ENCODE peak calls at places on chromosome 1, in eight cellular contexts. One of them, this sample, is unnamed. For H3K27me3, the result is how much of the 10 kb centered on the place peaks cover.

GRCh38 chr1:107480548-107480947 is 339.7 kb downstream of the NTNG1 start:
- DNase-seq in tibial artery: no peak
- DNase-seq in spleen: peak
- DNase-seq in thoracic aorta: no peak
- DNase-seq in lower lobe of right lung: no peak
- DNase-seq in AG04450: no peak
- DNase-seq in Panc1: no peak
- DNase-seq in CD4-positive, alpha-beta T cell: no peak
- DNase-seq in this sample: no peak

GRCh38 chr1:5847013-5847654 is 145.1 kb downstream of the NPHP4 start:
- DNase-seq in tibial artery: no peak
- DNase-seq in spleen: no peak
- DNase-seq in thoracic aorta: no peak
- DNase-seq in lower lobe of right lung: no peak
- DNase-seq in AG04450: no peak
- DNase-seq in Panc1: no peak
- DNase-seq in CD4-positive, alpha-beta T cell: no peak
- DNase-seq in this sample: peak

GRCh38 chr1:181094813-181095212 is 6.3 kb downstream of the IER5 start:
- DNase-seq in tibial artery: no peak
- DNase-seq in spleen: no peak
- DNase-seq in thoracic aorta: no peak
- DNase-seq in lower lobe of right lung: no peak
- DNase-seq in AG04450: peak
- DNase-seq in Panc1: no peak
- DNase-seq in CD4-positive, alpha-beta T cell: no peak
- DNase-seq in this sample: no peak

GRCh38 chr1:27566462-27567182 is 37.3 kb downstream of the AHDC1 start:
- DNase-seq in tibial artery: no peak
- DNase-seq in spleen: no peak
- DNase-seq in thoracic aorta: no peak
- DNase-seq in lower lobe of right lung: no peak
- DNase-seq in AG04450: no peak
- DNase-seq in Panc1: no peak
- DNase-seq in CD4-positive, alpha-beta T cell: no peak
- DNase-seq in this sample: no peak

GRCh38 chr1:76901158-76901767 is 34.0 kb downstream of the ST6GALNAC5 start:
- DNase-seq in tibial artery: no peak
- DNase-seq in spleen: no peak
- DNase-seq in thoracic aorta: no peak
- DNase-seq in lower lobe of right lung: no peak
- DNase-seq in AG04450: peak
- DNase-seq in Panc1: peak
- DNase-seq in CD4-positive, alpha-beta T cell: no peak
- DNase-seq in this sample: peak

GRCh38 chr1:201528631-201529260 is 10.2 kb upstream of the NAV1 start:
- DNase-seq in tibial artery: no peak
- DNase-seq in spleen: no peak
- DNase-seq in thoracic aorta: no peak
- DNase-seq in lower lobe of right lung: no peak
- DNase-seq in AG04450: no peak
- DNase-seq in Panc1: no peak
- DNase-seq in CD4-positive, alpha-beta T cell: no peak
- DNase-seq in this sample: no peak

GRCh38 chr1:43912607-43913006 is 21.0 kb upstream of the ARTN start:
- DNase-seq in tibial artery: no peak
- DNase-seq in spleen: no peak
- DNase-seq in thoracic aorta: no peak
- DNase-seq in lower lobe of right lung: no peak
- DNase-seq in AG04450: peak
- DNase-seq in Panc1: no peak
- DNase-seq in CD4-positive, alpha-beta T cell: no peak
- DNase-seq in this sample: peak

GRCh38 chr1:3275471-3276340 is 178.8 kb upstream of the ARHGEF16 start:
- DNase-seq in tibial artery: peak
- DNase-seq in spleen: no peak
- DNase-seq in thoracic aorta: peak
- DNase-seq in lower lobe of right lung: no peak
- DNase-seq in AG04450: no peak
- DNase-seq in Panc1: no peak
- DNase-seq in CD4-positive, alpha-beta T cell: no peak
- DNase-seq in this sample: no peak

GRCh38 chr1:46302091-46303037 is 1.1 kb downstream of the LRRC41 start:
- DNase-seq in tibial artery: peak
- DNase-seq in spleen: peak
- DNase-seq in thoracic aorta: no peak
- DNase-seq in lower lobe of right lung: peak
- DNase-seq in AG04450: no peak
- DNase-seq in Panc1: no peak
- DNase-seq in CD4-positive, alpha-beta T cell: peak
- DNase-seq in this sample: peak

GRCh38 chr1:25989860-25990650 is 7.8 kb downstream of the PAFAH2 start:
- DNase-seq in tibial artery: peak
- DNase-seq in spleen: no peak
- DNase-seq in thoracic aorta: no peak
- DNase-seq in lower lobe of right lung: no peak
- DNase-seq in AG04450: no peak
- DNase-seq in Panc1: no peak
- DNase-seq in CD4-positive, alpha-beta T cell: no peak
- DNase-seq in this sample: no peak

GRCh38 chr1:11736746-11737639 is 1.1 kb downstream of the AGTRAP start:
- DNase-seq in tibial artery: peak
- DNase-seq in spleen: peak
- DNase-seq in thoracic aorta: peak
- DNase-seq in lower lobe of right lung: peak
- DNase-seq in AG04450: no peak
- DNase-seq in Panc1: no peak
- DNase-seq in CD4-positive, alpha-beta T cell: peak
- DNase-seq in this sample: peak

GRCh38 chr1:155080250-155081228 is 1.9 kb downstream of the EFNA3 start:
- DNase-seq in tibial artery: no peak
- DNase-seq in spleen: peak
- DNase-seq in thoracic aorta: no peak
- DNase-seq in lower lobe of right lung: no peak
- DNase-seq in AG04450: no peak
- DNase-seq in Panc1: no peak
- DNase-seq in CD4-positive, alpha-beta T cell: peak
- DNase-seq in this sample: peak

GRCh38 chr1:11654571-11655262 is at the start of gene FBXO44:
- DNase-seq in tibial artery: no peak
- DNase-seq in spleen: peak
- DNase-seq in thoracic aorta: no peak
- DNase-seq in lower lobe of right lung: peak
- DNase-seq in AG04450: no peak
- DNase-seq in Panc1: no peak
- DNase-seq in CD4-positive, alpha-beta T cell: peak
- DNase-seq in this sample: peak

GRCh38 chr1:6509603-6510291 is 18.3 kb upstream of the PLEKHG5 start:
- DNase-seq in tibial artery: no peak
- DNase-seq in spleen: no peak
- DNase-seq in thoracic aorta: no peak
- DNase-seq in lower lobe of right lung: peak
- DNase-seq in AG04450: no peak
- DNase-seq in Panc1: no peak
- DNase-seq in CD4-positive, alpha-beta T cell: no peak
- DNase-seq in this sample: no peak

GRCh38 chr1:61253059-61253735 is 170.8 kb downstream of the NFIA start:
- DNase-seq in tibial artery: peak
- DNase-seq in spleen: no peak
- DNase-seq in thoracic aorta: no peak
- DNase-seq in lower lobe of right lung: peak
- DNase-seq in AG04450: no peak
- DNase-seq in Panc1: no peak
- DNase-seq in CD4-positive, alpha-beta T cell: no peak
- DNase-seq in this sample: no peak

GRCh38 chr1:5904551-5904950 is 87.7 kb downstream of the NPHP4 start:
- DNase-seq in tibial artery: peak
- DNase-seq in spleen: peak
- DNase-seq in thoracic aorta: no peak
- DNase-seq in lower lobe of right lung: no peak
- DNase-seq in AG04450: no peak
- DNase-seq in Panc1: no peak
- DNase-seq in CD4-positive, alpha-beta T cell: no peak
- DNase-seq in this sample: no peak

GRCh38 chr1:106613861-106614260 is 442.6 kb upstream of the PRMT6 start:
- DNase-seq in tibial artery: no peak
- DNase-seq in spleen: no peak
- DNase-seq in thoracic aorta: no peak
- DNase-seq in lower lobe of right lung: no peak
- DNase-seq in AG04450: no peak
- DNase-seq in Panc1: no peak
- DNase-seq in CD4-positive, alpha-beta T cell: no peak
- DNase-seq in this sample: no peak

GRCh38 chr1:36711480-36711879 is 228.8 kb upstream of the CSF3R start:
- DNase-seq in tibial artery: no peak
- DNase-seq in spleen: no peak
- DNase-seq in thoracic aorta: no peak
- DNase-seq in lower lobe of right lung: no peak
- DNase-seq in AG04450: no peak
- DNase-seq in Panc1: no peak
- DNase-seq in CD4-positive, alpha-beta T cell: no peak
- DNase-seq in this sample: no peak

GRCh38 chr1:178713270-178713669 is 11.8 kb upstream of the RALGPS2 start:
- DNase-seq in tibial artery: no peak
- DNase-seq in spleen: no peak
- DNase-seq in thoracic aorta: no peak
- DNase-seq in lower lobe of right lung: no peak
- DNase-seq in AG04450: no peak
- DNase-seq in Panc1: no peak
- DNase-seq in CD4-positive, alpha-beta T cell: no peak
- DNase-seq in this sample: no peak

GRCh38 chr1:73033637-73034036 is 751.3 kb upstream of the NEGR1 start:
- DNase-seq in tibial artery: no peak
- DNase-seq in spleen: no peak
- DNase-seq in thoracic aorta: no peak
- DNase-seq in lower lobe of right lung: no peak
- DNase-seq in AG04450: no peak
- DNase-seq in Panc1: no peak
- DNase-seq in CD4-positive, alpha-beta T cell: no peak
- DNase-seq in this sample: no peak

GRCh38 chr1:115727706-115728249 is 40.7 kb downstream of the CASQ2 start:
- DNase-seq in tibial artery: peak
- DNase-seq in spleen: no peak
- DNase-seq in thoracic aorta: no peak
- DNase-seq in lower lobe of right lung: peak
- DNase-seq in AG04450: peak
- DNase-seq in Panc1: no peak
- DNase-seq in CD4-positive, alpha-beta T cell: no peak
- DNase-seq in this sample: no peak

GRCh38 chr1:201251411-201251810 is 31.9 kb upstream of the PKP1 start:
- DNase-seq in tibial artery: no peak
- DNase-seq in spleen: no peak
- DNase-seq in thoracic aorta: no peak
- DNase-seq in lower lobe of right lung: no peak
- DNase-seq in AG04450: no peak
- DNase-seq in Panc1: no peak
- DNase-seq in CD4-positive, alpha-beta T cell: no peak
- DNase-seq in this sample: no peak

GRCh38 chr1:27562021-27562420 is 41.9 kb downstream of the AHDC1 start:
- DNase-seq in tibial artery: no peak
- DNase-seq in spleen: no peak
- DNase-seq in thoracic aorta: no peak
- DNase-seq in lower lobe of right lung: no peak
- DNase-seq in AG04450: no peak
- DNase-seq in Panc1: no peak
- DNase-seq in CD4-positive, alpha-beta T cell: no peak
- DNase-seq in this sample: no peak

GRCh38 chr1:240287722-240288121 is 196.0 kb downstream of the FMN2 start:
- DNase-seq in tibial artery: no peak
- DNase-seq in spleen: no peak
- DNase-seq in thoracic aorta: no peak
- DNase-seq in lower lobe of right lung: no peak
- DNase-seq in AG04450: no peak
- DNase-seq in Panc1: no peak
- DNase-seq in CD4-positive, alpha-beta T cell: no peak
- DNase-seq in this sample: no peak

GRCh38 chr1:20081331-20081810 is 11.4 kb downstream of the PLA2G5 start:
- DNase-seq in tibial artery: no peak
- DNase-seq in spleen: no peak
- DNase-seq in thoracic aorta: no peak
- DNase-seq in lower lobe of right lung: no peak
- DNase-seq in AG04450: no peak
- DNase-seq in Panc1: no peak
- DNase-seq in CD4-positive, alpha-beta T cell: no peak
- DNase-seq in this sample: no peak

GRCh38 chr1:213985181-213986019 is 2.4 kb upstream of the PROX1 start:
- DNase-seq in tibial artery: no peak
- DNase-seq in spleen: no peak
- DNase-seq in thoracic aorta: no peak
- DNase-seq in lower lobe of right lung: no peak
- DNase-seq in AG04450: no peak
- DNase-seq in Panc1: no peak
- DNase-seq in CD4-positive, alpha-beta T cell: no peak
- DNase-seq in this sample: peak
- H3K27me3 ChIP-seq in tibial artery: half or more
- H3K27me3 ChIP-seq in spleen: half or more
- H3K27me3 ChIP-seq in thoracic aorta: under half
- H3K27me3 ChIP-seq in lower lobe of right lung: half or more
- H3K27me3 ChIP-seq in AG04450: half or more
- H3K27me3 ChIP-seq in Panc1: under half
- H3K27me3 ChIP-seq in CD4-positive, alpha-beta T cell: half or more
- H3K27me3 ChIP-seq in this sample: under half

GRCh38 chr1:8718878-8719361 is 98.5 kb downstream of the RERE start:
- DNase-seq in tibial artery: no peak
- DNase-seq in spleen: no peak
- DNase-seq in thoracic aorta: no peak
- DNase-seq in lower lobe of right lung: no peak
- DNase-seq in AG04450: no peak
- DNase-seq in Panc1: no peak
- DNase-seq in CD4-positive, alpha-beta T cell: no peak
- DNase-seq in this sample: no peak
- TF ChIP-seq CTCF in tibial artery: no peak
- TF ChIP-seq CTCF in spleen: peak
- TF ChIP-seq CTCF in thoracic aorta: no peak
- TF ChIP-seq CTCF in lower lobe of right lung: no peak
- TF ChIP-seq CTCF in AG04450: peak
- TF ChIP-seq CTCF in Panc1: peak
- TF ChIP-seq CTCF in CD4-positive, alpha-beta T cell: no peak
- TF ChIP-seq CTCF in this sample: no peak

GRCh38 chr1:156681196-156681595 is 4.0 kb upstream of the NES start:
- DNase-seq in tibial artery: no peak
- DNase-seq in spleen: no peak
- DNase-seq in thoracic aorta: no peak
- DNase-seq in lower lobe of right lung: no peak
- DNase-seq in AG04450: no peak
- DNase-seq in Panc1: no peak
- DNase-seq in CD4-positive, alpha-beta T cell: no peak
- DNase-seq in this sample: no peak
- H3K27me3 ChIP-seq in tibial artery: half or more
- H3K27me3 ChIP-seq in spleen: under half
- H3K27me3 ChIP-seq in thoracic aorta: under half
- H3K27me3 ChIP-seq in lower lobe of right lung: half or more
- H3K27me3 ChIP-seq in AG04450: under half
- H3K27me3 ChIP-seq in Panc1: under half
- H3K27me3 ChIP-seq in CD4-positive, alpha-beta T cell: half or more
- H3K27me3 ChIP-seq in this sample: under half

DNA sequence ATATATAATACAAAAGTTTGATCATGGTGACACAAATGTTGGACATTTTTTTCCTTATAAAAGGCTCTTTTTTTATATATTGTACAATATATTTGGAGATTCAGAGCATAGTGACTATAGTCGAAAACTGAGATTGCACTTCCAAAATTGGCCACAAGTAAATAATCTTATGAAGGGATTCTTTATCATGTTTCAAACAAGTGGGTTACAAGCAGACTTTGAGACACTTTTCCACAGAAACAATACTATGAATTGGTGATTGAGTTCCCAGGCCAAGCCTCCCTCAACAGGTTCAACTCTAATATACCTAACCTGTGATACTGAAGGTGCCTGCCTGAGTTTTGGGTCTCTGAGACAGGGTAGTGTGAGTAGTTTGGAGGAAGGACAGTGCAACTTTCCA is 13.8 kb downstream of the LEPR start:
- DNase-seq in tibial artery: no peak
- DNase-seq in spleen: no peak
- DNase-seq in thoracic aorta: no peak
- DNase-seq in lower lobe of right lung: no peak
- DNase-seq in AG04450: no peak
- DNase-seq in Panc1: no peak
- DNase-seq in CD4-positive, alpha-beta T cell: no peak
- DNase-seq in this sample: no peak
- TF ChIP-seq CTCF in tibial artery: no peak
- TF ChIP-seq CTCF in spleen: no peak
- TF ChIP-seq CTCF in thoracic aorta: no peak
- TF ChIP-seq CTCF in lower lobe of right lung: no peak
- TF ChIP-seq CTCF in AG04450: peak
- TF ChIP-seq CTCF in Panc1: peak
- TF ChIP-seq CTCF in CD4-positive, alpha-beta T cell: peak
- TF ChIP-seq CTCF in this sample: no peak